ENCODE peak calls at places on chromosomes 13 and 19, in seven cellular contexts. One of them, this sample, is unnamed.

GRCh38 chr13:114068723-114069322 is 63.6 kb downstream of the RASA3 start:
- DNase-seq in AG10803: peak
- DNase-seq in A673: no peak
- DNase-seq in ovary: no peak
- DNase-seq in GM23338: no peak
- DNase-seq in stimulated activated CD4-positive, alpha-beta T cell treated with anti-CD3 and anti-CD28 coated beads, Interleukin-4, amount 100 ng/mL, for 24 hours: no peak
- DNase-seq in amniotic stem cell: no peak
- DNase-seq in this sample: peak

GRCh38 chr19:3357731-3358391 is 8.5 kb upstream of the NFIC start:
- DNase-seq in amniotic stem cell: no peak
- DNase-seq in AG10803: no peak
- DNase-seq in A673: no peak
- DNase-seq in stimulated activated CD4-positive, alpha-beta T cell treated with anti-CD3 and anti-CD28 coated beads, Interleukin-4, amount 100 ng/mL, for 24 hours: no peak
- DNase-seq in GM23338: peak
- DNase-seq in ovary: peak
- DNase-seq in this sample: no peak

GRCh38 chr19:16751701-16752100 is 32.1 kb downstream of the NWD1 start:
- DNase-seq in A673: no peak
- DNase-seq in amniotic stem cell: no peak
- DNase-seq in GM23338: no peak
- DNase-seq in AG10803: no peak
- DNase-seq in ovary: no peak
- DNase-seq in stimulated activated CD4-positive, alpha-beta T cell treated with anti-CD3 and anti-CD28 coated beads, Interleukin-4, amount 100 ng/mL, for 24 hours: no peak
- DNase-seq in this sample: no peak

GRCh38 chr13:113927661-113928581 is 46.0 kb downstream of the C13orf46 start:
- DNase-seq in A673: no peak
- DNase-seq in amniotic stem cell: peak
- DNase-seq in AG10803: peak
- DNase-seq in GM23338: no peak
- DNase-seq in stimulated activated CD4-positive, alpha-beta T cell treated with anti-CD3 and anti-CD28 coated beads, Interleukin-4, amount 100 ng/mL, for 24 hours: no peak
- DNase-seq in ovary: no peak
- DNase-seq in this sample: peak

GRCh38 chr13:24307211-24308067 is 1.9 kb upstream of the C1QTNF9 start:
- DNase-seq in stimulated activated CD4-positive, alpha-beta T cell treated with anti-CD3 and anti-CD28 coated beads, Interleukin-4, amount 100 ng/mL, for 24 hours: no peak
- DNase-seq in AG10803: no peak
- DNase-seq in ovary: no peak
- DNase-seq in A673: no peak
- DNase-seq in GM23338: no peak
- DNase-seq in amniotic stem cell: no peak
- DNase-seq in this sample: no peak

GRCh38 chr19:29596885-29597525 is 9.1 kb upstream of the POP4 start:
- DNase-seq in stimulated activated CD4-positive, alpha-beta T cell treated with anti-CD3 and anti-CD28 coated beads, Interleukin-4, amount 100 ng/mL, for 24 hours: no peak
- DNase-seq in GM23338: peak
- DNase-seq in A673: peak
- DNase-seq in AG10803: peak
- DNase-seq in ovary: no peak
- DNase-seq in amniotic stem cell: no peak
- DNase-seq in this sample: peak

GRCh38 chr19:2841858-2842574 is 741 bp downstream of the ZNF555 start:
- DNase-seq in AG10803: no peak
- DNase-seq in GM23338: peak
- DNase-seq in A673: no peak
- DNase-seq in stimulated activated CD4-positive, alpha-beta T cell treated with anti-CD3 and anti-CD28 coated beads, Interleukin-4, amount 100 ng/mL, for 24 hours: no peak
- DNase-seq in amniotic stem cell: no peak
- DNase-seq in ovary: no peak
- DNase-seq in this sample: peak

GRCh38 chr19:54186934-54187381 is 2.4 kb downstream of the MBOAT7 start:
- DNase-seq in stimulated activated CD4-positive, alpha-beta T cell treated with anti-CD3 and anti-CD28 coated beads, Interleukin-4, amount 100 ng/mL, for 24 hours: no peak
- DNase-seq in GM23338: no peak
- DNase-seq in AG10803: no peak
- DNase-seq in A673: no peak
- DNase-seq in amniotic stem cell: no peak
- DNase-seq in ovary: no peak
- DNase-seq in this sample: no peak

GRCh38 chr19:47538812-47539211 is 23.9 kb upstream of the NAPA start:
- DNase-seq in stimulated activated CD4-positive, alpha-beta T cell treated with anti-CD3 and anti-CD28 coated beads, Interleukin-4, amount 100 ng/mL, for 24 hours: no peak
- DNase-seq in amniotic stem cell: no peak
- DNase-seq in ovary: no peak
- DNase-seq in GM23338: no peak
- DNase-seq in AG10803: no peak
- DNase-seq in A673: no peak
- DNase-seq in this sample: no peak

GRCh38 chr19:3135961-3136683 is at the start of gene GNA15:
- DNase-seq in amniotic stem cell: no peak
- DNase-seq in GM23338: no peak
- DNase-seq in AG10803: no peak
- DNase-seq in ovary: peak
- DNase-seq in stimulated activated CD4-positive, alpha-beta T cell treated with anti-CD3 and anti-CD28 coated beads, Interleukin-4, amount 100 ng/mL, for 24 hours: peak
- DNase-seq in A673: no peak
- DNase-seq in this sample: no peak

GRCh38 chr19:11861301-11861700 is 12.8 kb downstream of the ZNF439 start:
- DNase-seq in amniotic stem cell: no peak
- DNase-seq in AG10803: no peak
- DNase-seq in A673: no peak
- DNase-seq in GM23338: no peak
- DNase-seq in ovary: no peak
- DNase-seq in stimulated activated CD4-positive, alpha-beta T cell treated with anti-CD3 and anti-CD28 coated beads, Interleukin-4, amount 100 ng/mL, for 24 hours: no peak
- DNase-seq in this sample: no peak

GRCh38 chr13:28318418-28318995 is 176.4 kb downstream of the FLT1 start:
- DNase-seq in GM23338: no peak
- DNase-seq in AG10803: peak
- DNase-seq in amniotic stem cell: no peak
- DNase-seq in A673: no peak
- DNase-seq in stimulated activated CD4-positive, alpha-beta T cell treated with anti-CD3 and anti-CD28 coated beads, Interleukin-4, amount 100 ng/mL, for 24 hours: no peak
- DNase-seq in ovary: no peak
- DNase-seq in this sample: no peak

GRCh38 chr13:89584058-89584457 is 1763.4 kb upstream of the MIR17HG start:
- DNase-seq in AG10803: no peak
- DNase-seq in ovary: no peak
- DNase-seq in amniotic stem cell: no peak
- DNase-seq in A673: peak
- DNase-seq in stimulated activated CD4-positive, alpha-beta T cell treated with anti-CD3 and anti-CD28 coated beads, Interleukin-4, amount 100 ng/mL, for 24 hours: no peak
- DNase-seq in GM23338: peak
- DNase-seq in this sample: no peak

GRCh38 chr13:26914624-26915023 is 154.0 kb upstream of the GPR12 start:
- DNase-seq in ovary: no peak
- DNase-seq in A673: peak
- DNase-seq in AG10803: peak
- DNase-seq in stimulated activated CD4-positive, alpha-beta T cell treated with anti-CD3 and anti-CD28 coated beads, Interleukin-4, amount 100 ng/mL, for 24 hours: no peak
- DNase-seq in amniotic stem cell: no peak
- DNase-seq in GM23338: no peak
- DNase-seq in this sample: no peak

GRCh38 chr13:114129649-114130062 is 2.8 kb downstream of the RASA3 start:
- DNase-seq in amniotic stem cell: no peak
- DNase-seq in A673: no peak
- DNase-seq in ovary: no peak
- DNase-seq in GM23338: no peak
- DNase-seq in AG10803: no peak
- DNase-seq in stimulated activated CD4-positive, alpha-beta T cell treated with anti-CD3 and anti-CD28 coated beads, Interleukin-4, amount 100 ng/mL, for 24 hours: peak
- DNase-seq in this sample: no peak

GRCh38 chr19:16259385-16260159 is 61.9 kb downstream of the AP1M1 start:
- DNase-seq in GM23338: no peak
- DNase-seq in stimulated activated CD4-positive, alpha-beta T cell treated with anti-CD3 and anti-CD28 coated beads, Interleukin-4, amount 100 ng/mL, for 24 hours: no peak
- DNase-seq in amniotic stem cell: no peak
- DNase-seq in ovary: no peak
- DNase-seq in A673: no peak
- DNase-seq in AG10803: no peak
- DNase-seq in this sample: no peak

GRCh38 chr13:110772091-110772984 is 58.8 kb downstream of the ING1 start:
- DNase-seq in stimulated activated CD4-positive, alpha-beta T cell treated with anti-CD3 and anti-CD28 coated beads, Interleukin-4, amount 100 ng/mL, for 24 hours: no peak
- DNase-seq in A673: no peak
- DNase-seq in GM23338: no peak
- DNase-seq in ovary: no peak
- DNase-seq in amniotic stem cell: no peak
- DNase-seq in AG10803: no peak
- DNase-seq in this sample: no peak

GRCh38 chr13:59531571-59532091 is 632.1 kb downstream of the DIAPH3 start:
- DNase-seq in stimulated activated CD4-positive, alpha-beta T cell treated with anti-CD3 and anti-CD28 coated beads, Interleukin-4, amount 100 ng/mL, for 24 hours: no peak
- DNase-seq in AG10803: peak
- DNase-seq in GM23338: peak
- DNase-seq in amniotic stem cell: peak
- DNase-seq in A673: peak
- DNase-seq in ovary: peak
- DNase-seq in this sample: peak

GRCh38 chr19:2618611-2619010 is 83.9 kb downstream of the GNG7 start:
- DNase-seq in ovary: no peak
- DNase-seq in stimulated activated CD4-positive, alpha-beta T cell treated with anti-CD3 and anti-CD28 coated beads, Interleukin-4, amount 100 ng/mL, for 24 hours: peak
- DNase-seq in GM23338: no peak
- DNase-seq in A673: no peak
- DNase-seq in AG10803: peak
- DNase-seq in amniotic stem cell: no peak
- DNase-seq in this sample: peak

GRCh38 chr13:31334994-31335549 is 135.3 kb downstream of the B3GLCT start:
- DNase-seq in A673: no peak
- DNase-seq in stimulated activated CD4-positive, alpha-beta T cell treated with anti-CD3 and anti-CD28 coated beads, Interleukin-4, amount 100 ng/mL, for 24 hours: no peak
- DNase-seq in ovary: no peak
- DNase-seq in amniotic stem cell: no peak
- DNase-seq in AG10803: peak
- DNase-seq in GM23338: no peak
- DNase-seq in this sample: no peak

GRCh38 chr13:51332566-51333361 is 6.7 kb upstream of the SERPINE3 start:
- DNase-seq in amniotic stem cell: no peak
- DNase-seq in stimulated activated CD4-positive, alpha-beta T cell treated with anti-CD3 and anti-CD28 coated beads, Interleukin-4, amount 100 ng/mL, for 24 hours: no peak
- DNase-seq in AG10803: no peak
- DNase-seq in A673: no peak
- DNase-seq in GM23338: no peak
- DNase-seq in ovary: no peak
- DNase-seq in this sample: no peak

GRCh38 chr19:58456111-58456510 is 4.7 kb downstream of the ZNF324B start:
- DNase-seq in amniotic stem cell: no peak
- DNase-seq in ovary: no peak
- DNase-seq in A673: no peak
- DNase-seq in GM23338: no peak
- DNase-seq in stimulated activated CD4-positive, alpha-beta T cell treated with anti-CD3 and anti-CD28 coated beads, Interleukin-4, amount 100 ng/mL, for 24 hours: no peak
- DNase-seq in AG10803: no peak
- DNase-seq in this sample: no peak

GRCh38 chr19:38730731-38731589 is 13.3 kb downstream of the CAPN12 start:
- DNase-seq in amniotic stem cell: no peak
- DNase-seq in ovary: peak
- DNase-seq in A673: no peak
- DNase-seq in GM23338: no peak
- DNase-seq in stimulated activated CD4-positive, alpha-beta T cell treated with anti-CD3 and anti-CD28 coated beads, Interleukin-4, amount 100 ng/mL, for 24 hours: no peak
- DNase-seq in AG10803: no peak
- DNase-seq in this sample: no peak

GRCh38 chr19:44603201-44603945 is 10.0 kb upstream of the IGSF23 start:
- DNase-seq in stimulated activated CD4-positive, alpha-beta T cell treated with anti-CD3 and anti-CD28 coated beads, Interleukin-4, amount 100 ng/mL, for 24 hours: no peak
- DNase-seq in A673: no peak
- DNase-seq in GM23338: no peak
- DNase-seq in amniotic stem cell: peak
- DNase-seq in ovary: no peak
- DNase-seq in AG10803: peak
- DNase-seq in this sample: peak

This sample was measured in adipocyte.